ENCODE peak calls at places on chromosomes 1 and 21, in seven cellular contexts. W is body of pancreas, N is endothelial cell, V is cardiac muscle cell, J is choroid plexus epithelial cell, Q is cardiac fibroblast, I is AG09319. K is an unnamed sample.

GRCh38 chr1:207028884-207029283 is 3.7 kb downstream of the C1orf116 start:
- DNase-seq in N (no peak), V (no peak), Q (no peak), J (no peak), W (no peak), I (no peak), K (no peak)

GRCh38 chr1:245999697-246000637 is 507.1 kb downstream of the SMYD3 start:
- DNase-seq in I (no peak), N (no peak), V (no peak), Q (no peak), J (no peak), W (no peak), K (no peak)

GRCh38 chr1:37176269-37176668 is 142.0 kb upstream of the GRIK3 start:
- DNase-seq in I (no peak), V (no peak), W (no peak), Q (no peak), J (no peak), N (no peak), K (no peak)

GRCh38 chr1:41683681-41684500 is 199.4 kb upstream of the EDN2 start:
- DNase-seq in V (no peak), W (no peak), Q (no peak), J (no peak), I (no peak), N (no peak), K (no peak)

GRCh38 chr1:179866616-179867015 is 11.0 kb downstream of the TOR1AIP2 start:
- DNase-seq in Q (no peak), V (no peak), J (no peak), I (no peak), N (no peak), W (no peak), K (no peak)

GRCh38 chr21:25283720-25284119 is 323.6 kb downstream of the MRPL39 start:
- DNase-seq in W (no peak), N (peak), J (peak), V (peak), I (peak), Q (peak), K (peak)

GRCh38 chr21:46191257-46191685 is 7.0 kb upstream of the SPATC1L start:
- DNase-seq in Q (peak), N (no peak), W (peak), V (peak), I (peak), J (peak), K (peak)

GRCh38 chr1:223331301-223331700 is 32.7 kb downstream of the SUSD4 start:
- DNase-seq in I (no peak), W (no peak), Q (no peak), V (no peak), J (no peak), N (no peak), K (peak)

GRCh38 chr1:170967042-170967910 is 31.9 kb downstream of the MROH9 start:
- DNase-seq in Q (peak), J (peak), N (no peak), I (peak), W (peak), V (peak), K (peak)

GRCh38 chr1:61079898-61080336 is 2.4 kb upstream of the NFIA start:
- DNase-seq in N (no peak), V (peak), I (peak), J (peak), Q (peak), W (peak), K (peak)
- TF ChIP-seq CTCF in N (no peak), V (peak), I (peak), J (peak), Q (peak), W (peak), K (peak)

GRCh38 chr1:97668945-97669344 is 251.9 kb downstream of the DPYD start:
- DNase-seq in N (no peak), J (peak), Q (peak), I (no peak), W (no peak), V (peak), K (peak)
- TF ChIP-seq CTCF in N (no peak), J (peak), Q (no peak), I (no peak), W (no peak), V (no peak), K (peak)

GRCh38 chr1:230091473-230092231 is 24.6 kb downstream of the GALNT2 start:
- DNase-seq in N (no peak), W (no peak), I (no peak), Q (no peak), V (no peak), J (peak), K (no peak)
- TF ChIP-seq CTCF in N (no peak), W (no peak), I (no peak), Q (no peak), V (no peak), J (peak), K (no peak)

GRCh38 chr1:220786337-220787068 is at the start of gene MTARC1:
- DNase-seq in N (peak), W (peak), Q (peak), V (peak), I (no peak), J (peak), K (peak)
- TF ChIP-seq CTCF in N (no peak), W (peak), Q (no peak), V (no peak), I (peak), J (no peak), K (peak)

GRCh38 chr1:21552715-21553114 is 43.5 kb downstream of the ALPL start:
- DNase-seq in J (peak), W (no peak), I (peak), N (no peak), V (peak), Q (peak), K (peak)
- TF ChIP-seq CTCF in J (no peak), W (no peak), I (no peak), N (no peak), V (no peak), Q (no peak), K (no peak)

GRCh38 chr1:202563818-202564217 is 146.4 kb downstream of the SYT2 start:
- DNase-seq in I (no peak), J (no peak), N (no peak), W (no peak), Q (no peak), V (no peak), K (no peak)

GRCh38 chr1:202564958-202565497 is 145.2 kb downstream of the SYT2 start:
- DNase-seq in W (no peak), N (no peak), Q (no peak), V (no peak), I (no peak), J (no peak), K (no peak)

GRCh38 chr1:202567747-202568146 is 142.5 kb downstream of the SYT2 start:
- DNase-seq in Q (peak), N (no peak), V (peak), J (peak), I (no peak), W (no peak), K (peak)

GRCh38 chr1:202568466-202569196 is 141.6 kb downstream of the SYT2 start:
- DNase-seq in V (no peak), J (peak), N (no peak), Q (no peak), W (no peak), I (no peak), K (no peak)

DNA sequence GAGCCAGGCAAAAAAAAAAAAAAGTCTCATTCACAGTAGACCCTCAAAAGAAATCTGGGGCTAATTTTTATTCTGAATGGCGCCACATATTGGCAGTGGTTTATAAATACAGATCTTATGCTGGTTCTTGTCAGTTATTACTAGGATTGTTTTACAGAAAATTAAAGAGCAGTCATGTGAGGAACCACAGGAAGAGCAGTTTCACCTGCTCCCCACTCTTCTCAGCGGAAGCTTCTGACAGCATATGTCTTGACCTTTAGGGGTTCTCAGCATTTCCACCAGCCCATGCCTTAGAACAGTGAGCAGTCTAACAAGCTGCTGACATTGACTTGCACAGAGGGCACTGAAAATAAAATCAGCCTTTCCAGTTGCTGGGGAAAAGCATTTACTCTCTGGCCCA is 144.4 kb downstream of the SYT2 start:
- DNase-seq in W (no peak), J (no peak), I (no peak), V (no peak), Q (no peak), N (no peak), K (no peak)
- TF ChIP-seq CTCF in W (no peak), J (no peak), I (no peak), V (no peak), Q (no peak), N (no peak), K (no peak)